ENCODE peak calls at places on chromosomes 11 and 22, in seven cellular contexts. M is mammary epithelial cell, S is neural progenitor cell, I is osteoblast, T is IMR-90, F is PC-3, E is GM23338. Y is an unnamed sample.

GRCh38 chr22:46061431-46062231 is 84.7 kb upstream of the WNT7B start:
- DNase-seq in M (peak), T (no peak), F (no peak), S (peak), E (peak), I (peak), Y (no peak)

GRCh38 chr11:70210516-70210915 is 7.4 kb downstream of the FADD start:
- DNase-seq in F (no peak), T (no peak), M (no peak), I (peak), S (no peak), E (no peak), Y (peak)

GRCh38 chr11:131683666-131684065 is 313.3 kb downstream of the NTM start:
- DNase-seq in S (no peak), I (peak), M (no peak), F (no peak), E (no peak), T (no peak), Y (no peak)

GRCh38 chr11:57977709-57978108 is 46.0 kb upstream of the OR9Q1 start:
- DNase-seq in S (peak), I (no peak), M (no peak), T (no peak), F (no peak), E (peak), Y (no peak)

GRCh38 chr22:46472722-46473016 is 64.8 kb downstream of the CELSR1 start:
- DNase-seq in I (peak), F (no peak), T (no peak), E (no peak), S (no peak), M (no peak), Y (no peak)

GRCh38 chr11:45517171-45517770 is 148.2 kb downstream of the CHST1 start:
- DNase-seq in E (no peak), T (no peak), F (no peak), I (no peak), S (no peak), M (no peak), Y (no peak)

GRCh38 chr11:4049006-4049405 is 45.6 kb upstream of the RRM1 start:
- DNase-seq in F (no peak), S (no peak), I (no peak), T (peak), M (no peak), E (no peak), Y (no peak)

GRCh38 chr22:49686495-49687219 is 141.0 kb downstream of the BRD1 start:
- DNase-seq in I (no peak), M (no peak), F (no peak), T (no peak), E (no peak), S (no peak), Y (no peak)

GRCh38 chr11:133082453-133082781 is 449.9 kb downstream of the OPCML start:
- DNase-seq in F (no peak), I (no peak), E (peak), M (no peak), S (peak), T (no peak), Y (no peak)

GRCh38 chr22:23269441-23270211 is 89.3 kb downstream of the BCR start:
- DNase-seq in E (peak), S (no peak), I (no peak), M (no peak), T (no peak), F (no peak), Y (no peak)

GRCh38 chr11:87236368-87236767 is 198.6 kb downstream of the TMEM135 start:
- DNase-seq in S (no peak), T (peak), I (no peak), E (no peak), F (peak), M (no peak), Y (peak)

GRCh38 chr11:8631395-8632110 is 37.5 kb upstream of the STK33 start:
- DNase-seq in M (peak), E (no peak), F (peak), I (no peak), T (peak), S (no peak), Y (peak)

GRCh38 chr11:1227551-1228182 is 4.8 kb downstream of the MUC5B start:
- DNase-seq in S (no peak), F (no peak), I (peak), T (no peak), E (no peak), M (no peak), Y (no peak)

GRCh38 chr22:35604671-35605457 is 12.3 kb downstream of the MB start:
- DNase-seq in S (no peak), E (no peak), M (peak), F (peak), T (no peak), I (peak), Y (no peak)

GRCh38 chr11:63813035-63813562 is at the start of gene SPINDOC:
- DNase-seq in S (peak), I (peak), T (peak), F (peak), E (peak), M (peak), Y (peak)

GRCh38 chr11:115961168-115962003 is 457.2 kb upstream of the CADM1 start:
- DNase-seq in T (no peak), M (no peak), I (no peak), S (peak), E (no peak), F (no peak), Y (peak)

GRCh38 chr22:44057411-44057987 is 33.4 kb downstream of the PARVB start:
- DNase-seq in I (no peak), S (no peak), F (no peak), M (no peak), E (no peak), T (no peak), Y (peak)

GRCh38 chr22:35008213-35008612 is 57.7 kb upstream of the ISX start:
- DNase-seq in F (no peak), E (no peak), I (no peak), M (no peak), T (no peak), S (no peak), Y (no peak)

GRCh38 chr11:71158936-71159335 is 93.4 kb downstream of the SHANK2 start:
- DNase-seq in M (no peak), E (no peak), S (no peak), T (no peak), I (no peak), F (no peak), Y (no peak)

GRCh38 chr11:19829109-19829790 is 116.6 kb downstream of the NAV2 start:
- DNase-seq in M (peak), T (no peak), I (no peak), F (peak), S (no peak), E (no peak), Y (no peak)

GRCh38 chr22:25153961-25154685 is 45.5 kb upstream of the CRYBB3 start:
- DNase-seq in M (peak), S (peak), F (peak), I (peak), T (no peak), E (peak), Y (peak)

GRCh38 chr11:67583319-67584204 is at the start of gene GSTP1:
- DNase-seq in M (peak), S (peak), F (peak), T (peak), I (peak), E (peak), Y (peak)

GRCh38 chr11:45805305-45806071 is 539 bp downstream of the SLC35C1 start:
- DNase-seq in I (peak), S (peak), E (peak), T (peak), M (peak), F (peak), Y (peak)

GRCh38 chr11:44978279-44978960 is 27.7 kb upstream of the TP53I11 start:
- DNase-seq in F (no peak), M (no peak), S (no peak), I (no peak), T (no peak), E (no peak), Y (peak)

GRCh38 chr11:29173660-29174062 is 843.2 kb downstream of the KCNA4 start:
- DNase-seq in I (no peak), M (peak), T (peak), S (no peak), E (no peak), F (peak), Y (peak)

GRCh38 chr11:11279956-11280689 is 72.9 kb downstream of the CSNK2A3 start:
- DNase-seq in F (peak), T (peak), E (peak), I (no peak), S (no peak), M (no peak), Y (peak)

GRCh38 chr11:13462311-13462927 is 603 bp downstream of the BTBD10 start:
- DNase-seq in E (peak), F (peak), M (peak), T (peak), I (peak), S (peak), Y (peak)

GRCh38 chr22:30649430-30650007 is 13.9 kb downstream of the SLC35E4 start:
- DNase-seq in F (peak), S (no peak), I (peak), E (no peak), M (peak), T (peak), Y (peak)

GRCh38 chr11:14029971-14030531 is 67.5 kb downstream of the SPON1 start:
- DNase-seq in I (peak), M (peak), F (peak), T (peak), E (no peak), S (no peak), Y (peak)

GRCh38 chr11:72584293-72584921 is 89.8 kb downstream of the PDE2A start:
- DNase-seq in T (peak), I (peak), M (no peak), F (no peak), E (peak), S (peak), Y (peak)

GRCh38 chr22:41517172-41518047 is 26.9 kb downstream of the POLR3H start:
- DNase-seq in T (peak), I (peak), M (peak), E (peak), S (peak), F (peak), Y (peak)

GRCh38 chr22:33271390-33272161 is 213.4 kb upstream of the SYN3 start:
- DNase-seq in S (peak), E (no peak), I (peak), M (no peak), F (no peak), T (peak), Y (peak)

GRCh38 chr11:78318733-78319132 is 98.9 kb downstream of the GAB2 start:
- DNase-seq in E (no peak), S (peak), I (no peak), T (no peak), F (no peak), M (no peak), Y (no peak)
- H2AFZ ChIP-seq in E (no peak), S (no peak), I (peak), T (peak), F (no peak), M (no peak), Y (peak)

GRCh38 chr11:65890324-65891179 is at the start of gene CCDC85B:
- DNase-seq in I (peak), S (peak), T (peak), F (peak), M (peak), E (peak), Y (peak)
- H2AFZ ChIP-seq in I (no peak), S (peak), T (peak), F (no peak), M (no peak), E (peak), Y (no peak)

DNA sequence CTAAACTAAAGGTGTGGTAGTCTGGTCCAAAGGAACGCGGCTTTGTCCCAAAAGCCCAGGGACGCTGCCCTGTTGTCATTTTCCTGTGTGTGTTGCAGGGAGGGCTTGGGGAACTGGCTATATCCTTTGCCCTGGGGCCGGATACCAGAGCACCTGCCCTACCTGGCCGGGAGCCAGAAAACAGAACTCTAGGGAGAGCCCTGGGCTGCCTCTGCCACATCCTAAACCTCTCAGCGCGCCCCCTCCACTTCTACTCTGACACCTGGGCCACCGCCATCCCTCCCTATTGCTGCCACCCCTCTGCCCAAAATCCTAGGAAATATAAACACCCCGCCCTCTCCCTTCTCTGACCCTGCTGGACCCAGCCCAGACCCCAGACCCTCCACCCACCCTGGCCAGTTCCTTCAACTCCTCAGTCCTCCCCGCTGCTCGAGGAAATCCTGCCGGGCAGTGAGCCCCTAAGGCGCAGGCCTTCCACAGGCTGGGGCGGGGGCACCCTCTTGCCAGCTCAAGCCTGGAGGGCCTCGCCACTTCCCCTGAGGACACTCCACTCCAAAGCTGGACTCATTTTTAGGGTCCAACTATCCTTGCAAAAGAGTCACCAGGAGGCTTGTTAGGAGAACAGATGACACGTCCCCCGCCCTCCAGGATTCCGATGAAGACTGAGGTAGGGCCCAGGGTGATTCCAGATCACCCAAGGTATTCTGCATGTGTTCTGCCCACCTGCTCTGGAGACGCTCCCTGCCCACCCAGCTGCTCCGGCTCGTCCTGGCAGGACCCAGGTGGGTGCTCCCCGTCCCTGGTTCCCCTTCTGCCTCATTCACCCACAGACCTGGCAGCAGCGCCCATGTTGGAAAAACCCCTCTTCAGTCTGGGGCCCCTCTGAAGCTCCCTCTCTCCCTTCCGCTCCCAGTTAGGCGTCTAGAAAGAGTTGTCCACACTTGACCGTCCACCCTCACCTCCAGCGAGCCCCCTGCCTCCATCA is 12.2 kb downstream of the KCTD17 start:
- DNase-seq in S (no peak), I (peak), M (no peak), T (no peak), F (peak), E (no peak), Y (no peak)
- H2AFZ ChIP-seq in S (no peak), I (no peak), M (no peak), T (no peak), F (no peak), E (no peak), Y (no peak)

DNA sequence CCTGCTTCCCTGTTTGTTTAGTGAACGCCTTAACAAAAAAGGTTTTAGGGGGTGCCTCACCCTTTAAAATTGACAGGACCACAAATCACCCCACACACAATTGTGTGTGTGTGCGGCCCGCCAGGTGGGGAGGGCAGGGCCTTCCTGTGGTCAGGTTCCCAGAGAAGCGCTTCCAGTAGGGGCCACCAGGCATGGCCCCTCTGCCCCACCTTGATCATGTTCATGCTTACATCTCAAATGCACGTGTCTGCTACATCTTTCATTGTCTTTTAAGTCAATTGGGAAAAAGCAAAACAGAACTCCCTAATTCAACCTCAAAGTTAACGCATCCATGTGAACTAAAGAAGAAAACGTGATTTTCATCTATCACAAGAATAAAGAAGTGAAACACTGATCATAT is 1335.3 kb downstream of the TBC1D22A start:
- DNase-seq in T (no peak), I (no peak), F (no peak), M (no peak), E (no peak), S (no peak), Y (no peak)
- H2AFZ ChIP-seq in T (no peak), I (no peak), F (no peak), M (no peak), E (no peak), S (no peak), Y (no peak)

GRCh38 chr11:34397120-34397519 is 39.3 kb upstream of the ABTB2 start:
- DNase-seq in S (no peak), I (no peak), T (no peak), M (no peak), E (no peak), F (no peak), Y (no peak)

GRCh38 chr11:34395916-34396555 is 38.2 kb upstream of the ABTB2 start:
- DNase-seq in E (no peak), M (peak), I (peak), S (no peak), T (peak), F (peak), Y (peak)

DNA sequence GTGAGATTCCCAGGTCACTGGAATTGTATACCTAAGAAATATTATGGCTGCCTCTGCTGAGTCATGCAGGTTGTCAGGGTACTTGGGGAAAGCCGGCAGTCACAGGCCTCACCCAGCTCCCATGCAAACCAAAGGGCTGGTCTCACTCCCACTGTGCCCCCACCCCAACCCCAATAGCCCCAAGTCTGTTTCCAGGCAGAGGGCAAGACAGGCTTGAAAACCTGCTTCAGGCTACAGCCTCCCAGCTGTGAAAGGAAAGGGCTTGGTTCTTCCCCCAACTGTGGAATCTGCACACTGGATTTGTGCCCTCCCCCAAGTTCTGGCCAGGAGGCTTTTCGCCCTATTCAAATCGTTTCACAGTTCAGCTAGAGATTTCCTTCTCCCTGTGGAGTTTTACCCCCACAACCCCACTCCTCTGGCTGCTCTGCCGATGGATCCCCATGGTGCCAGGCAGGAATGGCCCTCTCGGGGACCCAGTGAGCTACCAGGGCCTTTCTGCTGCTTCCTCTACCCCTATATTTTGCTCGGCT is 37.0 kb upstream of the ABTB2 start:
- DNase-seq in I (no peak), S (no peak), F (no peak), E (no peak), M (no peak), T (no peak), Y (no peak)
- H2AFZ ChIP-seq in I (no peak), S (peak), F (peak), E (peak), M (peak), T (no peak), Y (no peak)

GRCh38 chr11:101053492-101053891 is 76.1 kb downstream of the PGR start:
- DNase-seq in T (no peak), E (no peak), M (no peak), I (no peak), S (no peak), F (no peak), Y (no peak)
- H2AFZ ChIP-seq in T (no peak), E (peak), M (no peak), I (no peak), S (no peak), F (no peak), Y (no peak)

Y was measured in fibroblast of lung.